ENCODE peak calls at places on chromosomes 11 and 22, in four cellular contexts. B, Y, C and V are unnamed samples.
A peak's percentile ranks its signal among the peaks of the same experiment; 100 is the strongest.

GRCh38 chr11:115215694-115216615 is 288.3 kb downstream of the CADM1 start:
- DNase-seq in B (peak; percentile 24), Y (no peak), C (no peak), V (peak; percentile 16)

GRCh38 chr22:43060213-43060612 is 29.0 kb downstream of the TTLL1 start:
- DNase-seq in Y (peak; percentile 56), C (no peak), B (peak; percentile 33), V (peak; percentile 32)

GRCh38 chr11:697028-697491 is 1.4 kb downstream of the TMEM80 start:
- DNase-seq in B (no peak), Y (no peak), C (peak; percentile 56), V (no peak)

GRCh38 chr11:30257058-30257457 is 26.2 kb downstream of the FSHB start:
- DNase-seq in C (no peak), Y (no peak), B (no peak), V (no peak)

GRCh38 chr22:44497218-44497903 is 672 bp downstream of the RTL6 start:
- DNase-seq in Y (peak; percentile 8), C (no peak), B (no peak), V (no peak)

GRCh38 chr11:109209572-109209971 is 212.4 kb upstream of the C11orf87 start:
- DNase-seq in Y (no peak), C (no peak), B (no peak), V (no peak)

GRCh38 chr11:118171274-118172062 is 5.0 kb downstream of the SCN2B start:
- DNase-seq in Y (peak; percentile 80), B (peak; percentile 37), C (no peak), V (peak; percentile 56)

GRCh38 chr11:47186937-47187681 is 875 bp upstream of the PACSIN3 start:
- DNase-seq in Y (peak; percentile 37), C (no peak), B (peak; percentile 75), V (peak; percentile 64)

GRCh38 chr22:32584650-32585049 is 110.0 kb downstream of the FBXO7 start:
- DNase-seq in B (no peak), Y (no peak), C (no peak), V (no peak)

GRCh38 chr11:66068154-66068821 is 1.8 kb upstream of the PACS1 start:
- DNase-seq in Y (peak; percentile 81), C (no peak), B (peak; percentile 81), V (peak; percentile 57)

GRCh38 chr11:3074912-3075589 is 17.8 kb upstream of the CARS1 start:
- DNase-seq in Y (no peak), C (no peak), B (no peak), V (no peak)

GRCh38 chr11:37642321-37642720 is 1044.3 kb upstream of the RAG2 start:
- DNase-seq in C (no peak), B (no peak), Y (no peak), V (no peak)

DNA sequence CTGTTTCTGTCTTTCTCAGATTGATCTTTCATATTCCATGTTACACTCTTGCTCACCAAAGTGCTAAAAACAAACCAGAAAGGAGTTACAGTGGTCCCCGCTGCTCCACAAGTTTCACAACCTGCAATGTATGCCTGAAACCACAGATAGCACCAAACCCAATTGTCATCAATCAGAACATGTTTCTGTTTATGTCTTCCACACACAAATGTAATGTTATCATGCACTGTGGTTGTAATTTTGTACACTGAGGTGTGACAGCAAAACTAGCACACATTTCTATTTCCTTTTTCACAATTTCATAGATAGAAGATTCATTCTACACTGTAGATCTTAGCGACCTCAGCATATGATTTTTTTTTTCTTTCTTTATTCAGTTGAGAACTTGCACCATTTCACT is 1045.9 kb upstream of the RAG2 start:
- DNase-seq in Y (no peak), B (no peak), C (no peak), V (no peak)
- TF ChIP-seq BHLHE40 in Y (no peak), B (no peak), C (no peak), V (no peak)

GRCh38 chr11:111846640-111847039 is 24.7 kb downstream of the ALG9 start:
- DNase-seq in C (no peak), Y (no peak), B (no peak), V (no peak)
- TF ChIP-seq MAX in C (no peak), Y (no peak), B (no peak), V (no peak)

GRCh38 chr11:5691963-5692358 is 2.4 kb downstream of the TRIM22 start:
- DNase-seq in C (no peak), Y (no peak), B (no peak), V (no peak)
- TF ChIP-seq BHLHE40 in C (no peak), Y (no peak), B (no peak), V (no peak)

DNA sequence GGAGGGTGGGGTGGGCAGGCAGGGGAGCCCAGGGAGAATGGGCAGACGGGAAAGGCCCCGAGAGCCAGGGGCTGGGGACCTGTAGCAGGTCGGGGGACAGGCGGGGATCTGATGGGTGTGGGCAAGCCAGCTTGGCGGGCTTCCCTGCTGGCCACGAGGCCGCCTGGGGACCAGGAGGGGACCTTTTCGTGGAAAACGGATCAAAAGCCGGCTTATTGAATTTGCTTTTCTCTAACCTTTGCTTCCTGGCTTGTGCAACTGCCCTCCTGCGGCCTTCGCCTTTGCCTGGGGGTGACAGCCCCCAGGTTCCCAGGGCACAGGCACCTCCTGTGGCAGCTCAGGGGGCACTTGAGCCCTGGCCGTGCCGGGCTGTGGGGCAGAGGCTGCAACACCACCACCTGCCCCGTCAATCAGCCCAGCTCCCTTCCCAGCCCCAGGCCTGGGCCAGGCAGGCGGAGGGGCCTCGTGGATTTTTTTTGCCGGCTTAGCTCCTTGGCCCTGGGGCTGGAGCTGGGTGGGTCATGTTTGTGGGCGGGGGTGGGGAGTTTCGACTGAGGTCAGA is 41.6 kb upstream of the H19 start:
- DNase-seq in C (no peak), Y (no peak), B (no peak), V (no peak)
- TF ChIP-seq MAX in C (no peak), Y (no peak), B (no peak), V (no peak)

GRCh38 chr22:38781033-38781432 is 12.9 kb downstream of the DNAL4 start:
- DNase-seq in Y (no peak), C (no peak), B (no peak), V (no peak)

GRCh38 chr22:38786631-38787030 is 7.3 kb downstream of the DNAL4 start:
- DNase-seq in Y (no peak), C (no peak), B (no peak), V (no peak)

GRCh38 chr22:38783095-38783710 is 10.7 kb downstream of the DNAL4 start:
- DNase-seq in C (no peak), B (no peak), Y (peak; percentile 18), V (no peak)

GRCh38 chr22:38782402-38783094 is 11.4 kb downstream of the DNAL4 start:
- DNase-seq in C (no peak), B (no peak), Y (peak; percentile 61), V (no peak)

GRCh38 chr22:38784035-38784434 is 9.9 kb downstream of the DNAL4 start:
- DNase-seq in C (no peak), Y (no peak), B (no peak), V (no peak)
- TF ChIP-seq BHLHE40 in C (no peak), Y (no peak), B (no peak), V (no peak)

GRCh38 chr22:46827072-46827780 is 64.8 kb downstream of the TBC1D22A start:
- DNase-seq in C (no peak), B (no peak), Y (no peak), V (peak; percentile 37)
- TF ChIP-seq MAX in C (no peak), B (no peak), Y (no peak), V (no peak)

GRCh38 chr11:15910761-15911160 is 445.6 kb downstream of the SOX6 start:
- DNase-seq in Y (no peak), B (no peak), C (no peak), V (no peak)
- TF ChIP-seq BHLHE40 in Y (no peak), B (no peak), C (no peak), V (no peak)

DNA sequence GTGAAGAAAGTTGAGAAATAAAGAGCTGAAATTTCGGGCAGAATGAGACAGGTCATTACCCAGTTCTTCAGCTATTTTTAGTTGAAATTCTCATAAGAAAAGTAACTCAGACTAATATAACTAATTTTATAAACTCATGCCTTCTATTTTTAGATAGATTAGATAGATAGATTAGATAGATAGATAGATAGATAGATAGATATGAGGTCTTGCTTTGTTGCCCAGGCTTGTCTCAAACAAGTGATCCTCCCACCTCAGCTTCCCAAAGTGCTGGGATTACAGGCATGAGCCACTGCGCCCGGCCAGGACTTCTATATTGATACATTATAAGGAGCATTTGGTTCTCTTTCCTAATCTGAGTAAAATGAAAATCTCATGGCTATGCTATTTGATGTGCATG is 26.9 kb upstream of the OR8G1 start:
- DNase-seq in B (no peak), C (no peak), Y (no peak), V (no peak)
- TF ChIP-seq MAX in B (no peak), C (no peak), Y (no peak), V (no peak)

GRCh38 chr11:59206635-59207034 is 6.1 kb downstream of the MPEG1 start:
- DNase-seq in Y (peak; percentile 53), B (peak; percentile 50), C (no peak), V (peak; percentile 42)
- TF ChIP-seq BHLHE40 in Y (no peak), B (no peak), C (no peak), V (no peak)